ENCODE peak calls at places on chromosomes 5 and 9, in six cellular contexts. G, D, B, L, S and R are unnamed samples.

GRCh38 chr9:94084314-94084713 is at the start of gene PTPDC1:
- DNase-seq in L (peak), S (peak), D (peak), G (no peak), B (peak), R (no peak)

GRCh38 chr5:43694027-43694426 is 91.0 kb downstream of the NNT start:
- DNase-seq in S (no peak), L (peak), B (no peak), G (no peak), D (no peak), R (no peak)

GRCh38 chr5:7015586-7016256 is 302.5 kb downstream of the TENT4A start:
- DNase-seq in D (no peak), L (no peak), G (no peak), S (no peak), B (no peak), R (no peak)

GRCh38 chr5:68395844-68396523 is 180.4 kb downstream of the PIK3R1 start:
- DNase-seq in L (no peak), D (no peak), S (no peak), B (no peak), G (no peak), R (no peak)

GRCh38 chr5:134139377-134139851 is 24.9 kb downstream of the TCF7 start:
- DNase-seq in G (peak), D (no peak), L (no peak), S (no peak), B (no peak), R (no peak)

GRCh38 chr5:37272564-37272963 is 23.4 kb upstream of the CPLANE1 start:
- DNase-seq in S (no peak), L (peak), D (peak), G (no peak), B (no peak), R (no peak)

GRCh38 chr5:130692766-130693165 is 472.3 kb downstream of the HINT1 start:
- DNase-seq in S (no peak), D (peak), L (peak), G (no peak), B (no peak), R (no peak)

GRCh38 chr5:8570529-8570928 is 701.6 kb downstream of the MTRR start:
- DNase-seq in S (no peak), L (no peak), B (no peak), D (no peak), G (no peak), R (no peak)

GRCh38 chr5:107455111-107455544 is 215.6 kb downstream of the EFNA5 start:
- DNase-seq in S (no peak), B (no peak), L (peak), G (no peak), D (peak), R (no peak)

GRCh38 chr9:90165281-90165680 is 477.3 kb downstream of the DIRAS2 start:
- DNase-seq in G (no peak), S (no peak), B (no peak), D (no peak), L (no peak), R (no peak)

GRCh38 chr5:132026516-132027008 is 15.1 kb upstream of the ACSL6 start:
- DNase-seq in D (no peak), G (no peak), S (no peak), L (no peak), B (no peak), R (no peak)

GRCh38 chr9:99059074-99059894 is 45.6 kb upstream of the TGFBR1 start:
- DNase-seq in L (no peak), S (no peak), B (no peak), D (no peak), G (no peak), R (no peak)

GRCh38 chr5:93189707-93190120 is 391.3 kb downstream of the NR2F1-AS1 start:
- DNase-seq in B (peak), L (peak), D (peak), S (no peak), G (no peak), R (no peak)

GRCh38 chr9:128845186-128845931 is 15.8 kb upstream of the SPOUT1 start:
- DNase-seq in S (peak), D (no peak), G (no peak), L (no peak), B (no peak), R (peak)

DNA sequence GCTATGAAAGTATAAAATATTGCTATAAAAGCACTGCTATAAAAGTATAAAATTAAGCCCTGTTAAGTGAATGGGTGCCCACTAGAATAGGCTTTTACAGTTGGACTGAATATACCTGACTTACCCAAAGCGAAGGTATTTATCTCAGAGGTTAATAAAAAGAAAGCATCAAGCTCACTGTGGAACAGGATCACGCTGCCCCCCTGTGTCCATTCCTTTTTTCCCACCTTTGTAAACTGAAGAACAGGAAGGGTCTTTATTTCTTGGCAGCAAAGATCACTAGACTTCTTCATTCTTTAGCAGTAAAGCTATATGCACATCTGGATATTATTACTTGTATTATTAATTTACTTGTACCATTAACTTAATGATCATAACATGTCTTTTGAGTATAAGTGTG is 22.1 kb upstream of the PLPP6 start:
- DNase-seq in D (peak), B (peak), S (peak), L (peak), G (no peak), R (no peak)
- TF ChIP-seq CTCF in D (peak), B (peak), S (peak), L (peak), G (no peak), R (peak)

GRCh38 chr9:703392-703791 is 138.1 kb upstream of the DMRT1 start:
- DNase-seq in L (no peak), B (no peak), G (no peak), S (no peak), D (no peak), R (no peak)

GRCh38 chr9:708556-709432 is 132.7 kb upstream of the DMRT1 start:
- DNase-seq in L (no peak), D (no peak), B (no peak), G (no peak), S (no peak), R (no peak)

GRCh38 chr9:708182-708555 is 133.3 kb upstream of the DMRT1 start:
- DNase-seq in D (no peak), S (no peak), G (no peak), B (no peak), L (no peak), R (no peak)

GRCh38 chr9:706073-706472 is 135.4 kb upstream of the DMRT1 start:
- DNase-seq in L (no peak), B (no peak), D (no peak), S (no peak), G (no peak), R (no peak)

DNA sequence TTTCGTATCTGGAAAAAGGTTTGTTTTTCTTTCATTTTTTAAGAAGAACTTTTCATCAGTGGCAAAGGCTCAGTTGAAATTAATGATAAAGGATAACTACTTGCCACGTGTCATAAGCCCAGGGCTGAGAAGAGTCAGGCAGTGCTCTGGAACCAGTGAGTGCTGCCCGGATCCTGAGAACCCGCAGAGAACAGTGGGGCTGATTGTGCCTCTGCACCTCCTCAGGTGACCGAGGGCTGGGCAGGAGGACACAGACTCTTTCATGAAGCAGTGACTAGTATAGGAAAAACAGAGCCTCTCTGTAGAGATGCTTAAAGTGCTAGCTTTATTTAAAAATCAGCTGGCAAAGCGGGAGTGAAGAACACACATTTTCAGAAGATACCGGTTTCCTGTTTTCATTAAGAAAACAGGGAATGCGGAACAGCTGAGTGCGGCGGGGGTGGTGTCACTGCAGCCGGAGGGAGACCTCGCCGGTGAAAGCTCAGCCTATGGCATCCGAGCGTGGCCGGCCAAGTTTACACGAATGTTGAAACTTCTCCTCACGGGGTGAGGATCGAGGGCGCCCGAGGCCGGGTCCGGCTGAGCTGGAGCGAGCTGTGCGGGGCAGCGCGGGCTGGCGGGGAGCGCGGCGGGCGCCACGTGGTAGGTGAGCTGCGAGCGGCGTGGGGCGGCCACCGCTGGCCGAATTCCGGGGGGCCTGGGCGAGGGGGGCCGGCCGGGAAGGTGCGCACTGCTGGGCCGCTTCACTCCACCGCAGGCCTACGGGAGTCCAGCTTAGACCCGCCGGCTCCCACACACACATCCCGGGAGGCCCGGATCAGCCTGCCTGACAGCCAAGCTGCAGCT is 134.7 kb upstream of the DMRT1 start:
- DNase-seq in L (peak), B (peak), S (peak), D (peak), G (peak), R (no peak)
- TF ChIP-seq CTCF in L (no peak), B (no peak), S (no peak), D (no peak), G (no peak), R (no peak)

GRCh38 chr5:73445708-73446630 is 2.6 kb downstream of the FOXD1 start:
- DNase-seq in D (no peak), L (no peak), S (no peak), B (no peak), G (no peak), R (no peak)

GRCh38 chr5:73442960-73443627 is 5.5 kb downstream of the FOXD1 start:
- DNase-seq in B (no peak), G (no peak), S (no peak), L (no peak), D (no peak), R (no peak)

GRCh38 chr5:73446631-73447233 is 1.8 kb downstream of the FOXD1 start:
- DNase-seq in D (no peak), B (no peak), G (no peak), S (no peak), L (no peak), R (no peak)

GRCh38 chr5:73443725-73444498 is 4.7 kb downstream of the FOXD1 start:
- DNase-seq in G (no peak), L (no peak), B (no peak), D (no peak), S (no peak), R (no peak)

GRCh38 chr5:73444499-73445432 is 3.8 kb downstream of the FOXD1 start:
- DNase-seq in B (no peak), L (no peak), G (no peak), D (no peak), S (peak), R (no peak)
- TF ChIP-seq CTCF in B (peak), L (no peak), G (no peak), D (no peak), S (peak), R (no peak)

GRCh38 chr9:37407468-37407867 is 15.0 kb upstream of the GRHPR start:
- DNase-seq in B (no peak), L (no peak), S (no peak), G (no peak), D (no peak), R (no peak)
- TF ChIP-seq CTCF in B (peak), L (peak), S (peak), G (no peak), D (no peak), R (no peak)

DNA sequence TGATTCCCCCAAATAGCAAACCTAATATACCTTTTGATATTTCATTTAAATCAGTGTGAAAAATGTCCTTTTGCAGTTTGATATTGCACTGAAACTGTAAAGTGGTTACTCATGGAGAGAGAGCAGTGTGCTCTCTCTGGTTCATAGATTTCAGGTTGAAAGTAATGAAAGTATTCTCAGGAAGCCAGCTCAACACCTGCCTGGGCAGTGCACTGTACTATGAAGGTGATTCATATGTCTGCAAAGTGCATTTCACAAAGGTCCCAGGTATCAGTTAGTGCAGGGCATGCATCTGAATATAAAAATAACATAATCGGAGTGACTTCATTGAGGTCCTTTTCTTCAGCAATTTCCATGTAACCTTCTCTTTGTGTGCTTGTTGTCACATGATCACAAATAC is 274.3 kb downstream of the CDH18 start:
- DNase-seq in D (no peak), B (no peak), L (no peak), G (no peak), S (no peak), R (no peak)
- TF ChIP-seq CTCF in D (no peak), B (no peak), L (no peak), G (no peak), S (no peak), R (no peak)

DNA sequence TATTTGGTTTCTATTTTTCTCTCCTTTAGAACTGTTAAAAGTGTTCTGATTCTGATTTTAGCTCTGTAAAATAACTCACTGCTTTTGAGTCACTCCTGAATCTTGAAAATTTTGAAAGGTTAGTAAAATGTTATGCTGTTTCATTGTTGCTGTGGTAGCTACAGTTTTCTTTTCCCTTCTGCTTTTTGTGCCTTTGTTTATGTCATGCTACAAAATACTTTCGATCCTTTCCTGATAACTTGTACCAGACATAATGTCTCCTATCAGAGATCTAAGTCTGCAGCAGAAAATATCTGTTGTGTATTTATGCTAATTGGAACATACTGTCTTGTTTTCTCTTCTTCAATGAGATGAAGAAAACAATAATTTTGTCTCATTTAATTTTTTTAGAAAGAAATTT is 26.9 kb upstream of the CEP120 start:
- DNase-seq in L (no peak), B (no peak), S (no peak), D (no peak), G (no peak), R (no peak)
- TF ChIP-seq CTCF in L (no peak), B (no peak), S (no peak), D (no peak), G (no peak), R (no peak)

GRCh38 chr9:108813951-108814601 is 41.7 kb downstream of the ACTL7B start:
- DNase-seq in B (peak), D (peak), S (no peak), G (no peak), L (peak), R (no peak)
- TF ChIP-seq CTCF in B (peak), D (peak), S (peak), G (no peak), L (peak), R (peak)